ENCODE peak calls at places on chromosomes 7 and 10, in five cellular contexts. One of them, this sample, is unnamed.

GRCh38 chr10:109762556-109762955 is 160.8 kb downstream of the XPNPEP1 start:
- DNase-seq in CD8-positive, alpha-beta T cell: no peak
- DNase-seq in breast epithelium: no peak
- DNase-seq in H1: no peak
- DNase-seq in ovary: no peak
- DNase-seq in this sample: no peak

GRCh38 chr7:141466151-141466904 is 84.9 kb upstream of the AGK start:
- DNase-seq in CD8-positive, alpha-beta T cell: no peak
- DNase-seq in breast epithelium: no peak
- DNase-seq in H1: no peak
- DNase-seq in ovary: no peak
- DNase-seq in this sample: no peak

GRCh38 chr7:28573751-28574295 is 161.5 kb downstream of the CREB5 start:
- DNase-seq in CD8-positive, alpha-beta T cell: no peak
- DNase-seq in breast epithelium: no peak
- DNase-seq in H1: no peak
- DNase-seq in ovary: no peak
- DNase-seq in this sample: no peak

GRCh38 chr10:47402681-47403301 is 18.7 kb upstream of the ZNF488 start:
- DNase-seq in CD8-positive, alpha-beta T cell: no peak
- DNase-seq in breast epithelium: peak; percentile 47
- DNase-seq in H1: peak; percentile 68
- DNase-seq in ovary: peak; percentile 52
- DNase-seq in this sample: no peak

GRCh38 chr7:69775231-69775771 is 177.0 kb downstream of the AUTS2 start:
- DNase-seq in CD8-positive, alpha-beta T cell: no peak
- DNase-seq in breast epithelium: no peak
- DNase-seq in H1: no peak
- DNase-seq in ovary: no peak
- DNase-seq in this sample: no peak

GRCh38 chr10:69359089-69360025 is 57.4 kb downstream of the TACR2 start:
- DNase-seq in CD8-positive, alpha-beta T cell: peak; percentile 31
- DNase-seq in breast epithelium: no peak
- DNase-seq in H1: no peak
- DNase-seq in ovary: no peak
- DNase-seq in this sample: no peak

GRCh38 chr10:128540806-128541739 is 414.9 kb upstream of the MKI67 start:
- DNase-seq in CD8-positive, alpha-beta T cell: no peak
- DNase-seq in breast epithelium: no peak
- DNase-seq in H1: peak; percentile 79
- DNase-seq in ovary: no peak
- DNase-seq in this sample: no peak

GRCh38 chr7:66198461-66198860 is 6.7 kb upstream of the TPST1 start:
- DNase-seq in CD8-positive, alpha-beta T cell: no peak
- DNase-seq in breast epithelium: no peak
- DNase-seq in H1: no peak
- DNase-seq in ovary: no peak
- DNase-seq in this sample: no peak

GRCh38 chr7:141144921-141145629 is 71.2 kb downstream of the TMEM178B start:
- DNase-seq in CD8-positive, alpha-beta T cell: no peak
- DNase-seq in breast epithelium: no peak
- DNase-seq in H1: no peak
- DNase-seq in ovary: no peak
- DNase-seq in this sample: no peak

GRCh38 chr7:22576941-22577927 is 77.2 kb upstream of the STEAP1B start:
- DNase-seq in CD8-positive, alpha-beta T cell: no peak
- DNase-seq in breast epithelium: peak; percentile 48
- DNase-seq in H1: no peak
- DNase-seq in ovary: no peak
- DNase-seq in this sample: no peak

GRCh38 chr10:103789771-103790201 is 65.6 kb downstream of the SH3PXD2A start:
- DNase-seq in CD8-positive, alpha-beta T cell: no peak
- DNase-seq in breast epithelium: peak; percentile 85
- DNase-seq in H1: no peak
- DNase-seq in ovary: no peak
- DNase-seq in this sample: no peak

GRCh38 chr7:55158541-55158940 is 139.7 kb downstream of the EGFR start:
- DNase-seq in CD8-positive, alpha-beta T cell: no peak
- DNase-seq in breast epithelium: no peak
- DNase-seq in H1: no peak
- DNase-seq in ovary: no peak
- DNase-seq in this sample: no peak

GRCh38 chr7:100878013-100878412 is 3.1 kb downstream of the SRRT start:
- DNase-seq in CD8-positive, alpha-beta T cell: no peak
- DNase-seq in breast epithelium: no peak
- DNase-seq in H1: no peak
- DNase-seq in ovary: no peak
- DNase-seq in this sample: no peak

GRCh38 chr10:96257944-96258343 is 13.4 kb downstream of the BLNK start:
- DNase-seq in CD8-positive, alpha-beta T cell: no peak
- DNase-seq in breast epithelium: no peak
- DNase-seq in H1: peak; percentile 22
- DNase-seq in ovary: no peak
- DNase-seq in this sample: no peak

GRCh38 chr7:81408728-81409127 is 361.1 kb downstream of the HGF start:
- DNase-seq in CD8-positive, alpha-beta T cell: no peak
- DNase-seq in breast epithelium: no peak
- DNase-seq in H1: no peak
- DNase-seq in ovary: no peak
- DNase-seq in this sample: no peak

GRCh38 chr10:126701526-126701925 is 31.0 kb upstream of the C10orf90 start:
- DNase-seq in CD8-positive, alpha-beta T cell: no peak
- DNase-seq in breast epithelium: no peak
- DNase-seq in H1: no peak
- DNase-seq in ovary: no peak
- DNase-seq in this sample: no peak

GRCh38 chr10:102624094-102624493 is 20.2 kb upstream of the TRIM8 start:
- DNase-seq in CD8-positive, alpha-beta T cell: no peak
- DNase-seq in breast epithelium: no peak
- DNase-seq in H1: no peak
- DNase-seq in ovary: no peak
- DNase-seq in this sample: no peak

GRCh38 chr10:102627446-102628293 is 16.6 kb upstream of the TRIM8 start:
- DNase-seq in CD8-positive, alpha-beta T cell: no peak
- DNase-seq in breast epithelium: peak; percentile 51
- DNase-seq in H1: peak; percentile 84
- DNase-seq in ovary: no peak
- DNase-seq in this sample: no peak

GRCh38 chr10:102624751-102625330 is 19.4 kb upstream of the TRIM8 start:
- DNase-seq in CD8-positive, alpha-beta T cell: no peak
- DNase-seq in breast epithelium: no peak
- DNase-seq in H1: no peak
- DNase-seq in ovary: no peak
- DNase-seq in this sample: no peak

GRCh38 chr10:102627141-102627445 is 17.2 kb upstream of the TRIM8 start:
- DNase-seq in CD8-positive, alpha-beta T cell: no peak
- DNase-seq in breast epithelium: no peak
- DNase-seq in H1: no peak
- DNase-seq in ovary: no peak
- DNase-seq in this sample: no peak

GRCh38 chr10:102626026-102626686 is 18.1 kb upstream of the TRIM8 start:
- DNase-seq in CD8-positive, alpha-beta T cell: no peak
- DNase-seq in breast epithelium: no peak
- DNase-seq in H1: no peak
- DNase-seq in ovary: no peak
- DNase-seq in this sample: no peak
- H3K27ac ChIP-seq in CD8-positive, alpha-beta T cell: no peak overlapping the region
- H3K27ac ChIP-seq in breast epithelium: peak overlapping the region; percentile 84
- H3K27ac ChIP-seq in H1: no peak overlapping the region
- H3K27ac ChIP-seq in ovary: no peak overlapping the region
- H3K27ac ChIP-seq in this sample: peak overlapping the region; percentile 32

GRCh38 chr10:17024461-17024860 is 105.2 kb downstream of the CUBN start:
- DNase-seq in CD8-positive, alpha-beta T cell: no peak
- DNase-seq in breast epithelium: no peak
- DNase-seq in H1: no peak
- DNase-seq in ovary: no peak
- DNase-seq in this sample: no peak
- H3K4me1 ChIP-seq in CD8-positive, alpha-beta T cell: peaks cover 76% of the 10 kb centered on the region
- H3K4me1 ChIP-seq in breast epithelium: no peaks in the 10 kb centered on the region
- H3K4me1 ChIP-seq in H1: peaks cover 13% of the 10 kb centered on the region
- H3K4me1 ChIP-seq in ovary: peaks cover 13% of the 10 kb centered on the region
- H3K4me1 ChIP-seq in this sample: no peaks in the 10 kb centered on the region

DNA sequence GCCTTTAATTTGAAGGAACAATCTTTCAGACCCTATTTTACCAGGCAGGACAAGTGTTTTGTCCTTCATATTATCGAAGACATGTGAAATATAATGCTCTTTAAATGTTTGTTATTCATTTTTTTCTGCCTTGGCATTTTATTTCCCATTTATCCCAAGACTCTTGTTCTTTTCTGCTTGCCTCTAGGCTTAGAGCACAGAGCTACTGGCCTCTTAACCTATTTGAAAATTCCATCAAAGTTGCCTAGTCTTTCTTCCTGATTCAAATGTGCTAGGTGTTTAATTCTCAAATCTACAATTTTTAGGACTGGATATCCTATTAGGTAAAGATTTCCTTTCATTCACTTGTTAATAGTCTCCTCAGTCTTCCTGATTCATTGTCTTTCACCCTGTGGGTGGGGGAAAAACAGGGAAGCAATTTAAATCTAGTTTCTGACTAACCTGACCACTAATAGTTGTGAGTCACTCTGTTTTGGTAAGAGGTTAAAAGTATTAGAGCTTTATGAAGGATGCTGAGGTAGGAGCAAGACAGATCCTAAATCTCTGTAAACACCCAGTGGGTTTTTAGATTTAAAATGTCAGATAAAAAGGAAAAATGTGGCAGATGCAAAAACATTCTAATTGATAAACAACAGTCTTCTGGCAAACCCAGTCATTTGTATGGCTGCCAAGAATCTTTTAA is 1.5 kb downstream of the LIPK start:
- DNase-seq in CD8-positive, alpha-beta T cell: no peak
- DNase-seq in breast epithelium: no peak
- DNase-seq in H1: no peak
- DNase-seq in ovary: no peak
- DNase-seq in this sample: no peak
- H3K27ac ChIP-seq in CD8-positive, alpha-beta T cell: no peak overlapping the region
- H3K27ac ChIP-seq in breast epithelium: peak overlapping the region; percentile 31
- H3K27ac ChIP-seq in H1: no peak overlapping the region
- H3K27ac ChIP-seq in ovary: no peak overlapping the region
- H3K27ac ChIP-seq in this sample: no peak overlapping the region

DNA sequence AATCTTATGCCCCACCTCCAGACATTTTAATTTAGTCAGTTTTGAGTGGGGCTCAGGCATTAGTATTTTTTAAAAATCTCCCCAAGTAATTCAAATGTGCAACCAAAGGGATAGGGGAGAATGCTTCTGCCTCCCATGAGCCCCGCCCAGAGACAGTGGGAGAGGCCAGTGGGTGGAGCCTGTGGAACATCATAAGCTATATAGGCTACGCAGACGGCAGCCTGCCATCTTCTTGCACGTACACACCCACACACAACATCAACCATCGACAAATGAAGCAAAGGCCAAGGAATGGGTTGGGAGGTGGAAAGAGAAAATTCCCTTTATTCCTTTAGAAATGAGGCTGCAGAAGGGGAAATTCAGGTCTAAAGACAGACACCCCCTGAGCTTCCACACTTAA is 25.2 kb downstream of the CREB3L2 start:
- DNase-seq in CD8-positive, alpha-beta T cell: no peak
- DNase-seq in breast epithelium: no peak
- DNase-seq in H1: no peak
- DNase-seq in ovary: no peak
- DNase-seq in this sample: no peak
- H3K4me1 ChIP-seq in CD8-positive, alpha-beta T cell: no peaks in the 10 kb centered on the region
- H3K4me1 ChIP-seq in breast epithelium: peaks cover 12% of the 10 kb centered on the region
- H3K4me1 ChIP-seq in H1: no peaks in the 10 kb centered on the region
- H3K4me1 ChIP-seq in ovary: peaks cover 23% of the 10 kb centered on the region
- H3K4me1 ChIP-seq in this sample: peaks cover 44% of the 10 kb centered on the region

GRCh38 chr7:1768835-1769234 is 98.8 kb downstream of the ELFN1 start:
- DNase-seq in CD8-positive, alpha-beta T cell: no peak
- DNase-seq in breast epithelium: no peak
- DNase-seq in H1: no peak
- DNase-seq in ovary: no peak
- DNase-seq in this sample: no peak

GRCh38 chr7:1769286-1770200 is 99.5 kb downstream of the ELFN1 start:
- DNase-seq in CD8-positive, alpha-beta T cell: no peak
- DNase-seq in breast epithelium: no peak
- DNase-seq in H1: no peak
- DNase-seq in ovary: no peak
- DNase-seq in this sample: no peak

GRCh38 chr7:1765336-1765735 is 95.3 kb downstream of the ELFN1 start:
- DNase-seq in CD8-positive, alpha-beta T cell: no peak
- DNase-seq in breast epithelium: no peak
- DNase-seq in H1: no peak
- DNase-seq in ovary: no peak
- DNase-seq in this sample: no peak

GRCh38 chr7:1767524-1767923 is 97.4 kb downstream of the ELFN1 start:
- DNase-seq in CD8-positive, alpha-beta T cell: no peak
- DNase-seq in breast epithelium: no peak
- DNase-seq in H1: no peak
- DNase-seq in ovary: no peak
- DNase-seq in this sample: no peak

GRCh38 chr7:1770331-1770730 is 100.3 kb downstream of the ELFN1 start:
- DNase-seq in CD8-positive, alpha-beta T cell: no peak
- DNase-seq in breast epithelium: no peak
- DNase-seq in H1: no peak
- DNase-seq in ovary: no peak
- DNase-seq in this sample: no peak
- H3K27ac ChIP-seq in CD8-positive, alpha-beta T cell: no peak overlapping the region
- H3K27ac ChIP-seq in breast epithelium: no peak overlapping the region
- H3K27ac ChIP-seq in H1: no peak overlapping the region
- H3K27ac ChIP-seq in ovary: no peak overlapping the region
- H3K27ac ChIP-seq in this sample: no peak overlapping the region

GRCh38 chr7:139362981-139363380 is 3.3 kb downstream of the LUC7L2 start:
- DNase-seq in CD8-positive, alpha-beta T cell: no peak
- DNase-seq in breast epithelium: no peak
- DNase-seq in H1: no peak
- DNase-seq in ovary: no peak
- DNase-seq in this sample: no peak
- H3K4me1 ChIP-seq in CD8-positive, alpha-beta T cell: peaks cover 56% of the 10 kb centered on the region
- H3K4me1 ChIP-seq in breast epithelium: no peaks in the 10 kb centered on the region
- H3K4me1 ChIP-seq in H1: peaks cover 9% of the 10 kb centered on the region
- H3K4me1 ChIP-seq in ovary: peaks cover 7% of the 10 kb centered on the region
- H3K4me1 ChIP-seq in this sample: peaks cover 83% of the 10 kb centered on the region

This sample was measured in esophagus squamous epithelium.